ENCODE peak calls at places on chromosomes 11 and 22, in four cellular contexts. R, C, B and D are unnamed samples.

GRCh38 chr11:6650980-6651379 is 4.6 kb downstream of the DCHS1 start:
- DNase-seq in B (peak), R (no peak), C (no peak), D (no peak)

GRCh38 chr11:70859180-70859579 is 393.2 kb downstream of the SHANK2 start:
- DNase-seq in R (no peak), B (no peak), C (no peak), D (no peak)

GRCh38 chr11:65487467-65488272 is 11.2 kb upstream of the MALAT1 start:
- DNase-seq in C (peak), B (peak), R (peak), D (peak)

GRCh38 chr11:82194521-82194920 is 539.1 kb downstream of the FAM181B start:
- DNase-seq in B (no peak), R (no peak), C (no peak), D (no peak)

GRCh38 chr11:36057372-36058045 is 113.6 kb downstream of the LDLRAD3 start:
- DNase-seq in B (no peak), R (no peak), C (no peak), D (no peak)

GRCh38 chr22:42202669-42203068 is 67.8 kb downstream of the TCF20 start:
- DNase-seq in C (no peak), B (peak), R (no peak), D (no peak)

GRCh38 chr22:29004647-29005371 is 56.8 kb downstream of the C22orf31 start:
- DNase-seq in C (peak), R (no peak), B (no peak), D (peak)

GRCh38 chr11:113951487-113951886 is 23.4 kb upstream of the HTR3A start:
- DNase-seq in C (no peak), R (no peak), B (no peak), D (no peak)

GRCh38 chr11:65850217-65851082 is 7.5 kb downstream of the CFL1 start:
- DNase-seq in B (no peak), C (no peak), R (no peak), D (no peak)

GRCh38 chr11:75673977-75674582 is 5.2 kb upstream of the MAP6 start:
- DNase-seq in C (no peak), B (no peak), R (no peak), D (no peak)

GRCh38 chr11:93189462-93189861 is 8.3 kb downstream of the SLC36A4 start:
- DNase-seq in B (no peak), C (no peak), R (no peak), D (no peak)

GRCh38 chr11:40797981-40798380 is 661.5 kb downstream of the LRRC4C start:
- DNase-seq in B (no peak), R (no peak), C (no peak), D (no peak)

GRCh38 chr11:42824067-42824466 is 487.7 kb upstream of the API5 start:
- DNase-seq in B (no peak), C (no peak), R (no peak), D (no peak)

GRCh38 chr11:45394294-45395085 is 108.3 kb upstream of the SYT13 start:
- DNase-seq in R (no peak), C (no peak), B (no peak), D (no peak)

GRCh38 chr11:2142762-2143202 is 3.6 kb upstream of the IGF2 start:
- DNase-seq in R (no peak), B (no peak), C (no peak), D (no peak)

GRCh38 chr11:20739004-20739612 is 69.7 kb downstream of the NELL1 start:
- DNase-seq in B (no peak), C (no peak), R (no peak), D (no peak)

GRCh38 chr11:71301858-71302533 is 49.6 kb upstream of the SHANK2 start:
- DNase-seq in R (no peak), B (no peak), C (no peak), D (no peak)

GRCh38 chr11:17575431-17576425 is 28.7 kb downstream of the OTOG start:
- DNase-seq in C (no peak), B (no peak), R (no peak), D (no peak)

GRCh38 chr11:121613724-121614123 is 161.0 kb upstream of the SORL1-AS1 start:
- DNase-seq in C (no peak), B (no peak), R (no peak), D (peak)

GRCh38 chr11:75733346-75734107 is 15.9 kb downstream of the MOGAT2 start:
- DNase-seq in B (no peak), C (no peak), R (peak), D (no peak)

GRCh38 chr11:20050048-20050447 is 110.2 kb downstream of the DBX1 start:
- DNase-seq in B (no peak), R (no peak), C (no peak), D (no peak)

GRCh38 chr11:291281-292210 is 2.6 kb downstream of the PGGHG start:
- DNase-seq in B (no peak), C (no peak), R (no peak), D (no peak)

GRCh38 chr22:37675930-37676571 is 615 bp downstream of the LGALS1 start:
- DNase-seq in R (no peak), C (peak), B (peak), D (no peak)

GRCh38 chr22:23270212-23270733 is 90.0 kb downstream of the BCR start:
- DNase-seq in B (no peak), C (no peak), R (no peak), D (no peak)

GRCh38 chr11:48006301-48006992 is 26.1 kb downstream of the PTPRJ start:
- DNase-seq in R (no peak), C (no peak), B (no peak), D (no peak)

GRCh38 chr11:66739983-66740382 is 11.0 kb upstream of the SPTBN2 start:
- DNase-seq in B (no peak), R (peak), C (no peak), D (no peak)